ENCODE peak calls at places on chromosomes 5 and 9, in six cellular contexts. N is NCI-H2081; S is endothelial cell; K is stimulated activated CD8-positive, alpha-beta memory T cell treated with anti-CD3 and anti-CD28 coated beads, Interleukin-15, amount 100 ng/mL, for 48 hours; P is germinal center; I is fibroblast of the aortic adventitia. L is an unnamed sample.

GRCh38 chr5:168314735-168315411 is 23.4 kb downstream of the WWC1 start:
- DNase-seq in N (no peak), P (no peak), I (peak), K (no peak), S (no peak), L (peak)

GRCh38 chr9:34589656-34590375 is at the start of gene CNTFR:
- DNase-seq in I (no peak), S (peak), K (no peak), N (peak), P (peak), L (no peak)

GRCh38 chr5:39411051-39411450 is 13.7 kb downstream of the DAB2 start:
- DNase-seq in I (peak), K (no peak), N (no peak), P (no peak), S (no peak), L (peak)

GRCh38 chr5:150106669-150107068 is 20.3 kb upstream of the CSF1R start:
- DNase-seq in I (no peak), S (no peak), N (no peak), P (no peak), K (no peak), L (no peak)

GRCh38 chr5:157618366-157618765 is 33.9 kb downstream of the SOX30 start:
- DNase-seq in S (no peak), I (no peak), N (no peak), K (no peak), P (no peak), L (no peak)

GRCh38 chr5:142529626-142530278 is 156.1 kb downstream of the FGF1 start:
- DNase-seq in I (peak), S (no peak), N (no peak), K (no peak), P (no peak), L (peak)

GRCh38 chr9:105835721-105836120 is 141.4 kb downstream of the TMEM38B start:
- DNase-seq in P (no peak), K (no peak), S (peak), N (peak), I (no peak), L (no peak)

GRCh38 chr9:79257215-79257614 is 314.6 kb upstream of the TLE4 start:
- DNase-seq in K (no peak), S (peak), I (no peak), P (no peak), N (peak), L (no peak)

GRCh38 chr5:98470747-98471146 is 302.7 kb upstream of the RGMB start:
- DNase-seq in S (no peak), K (no peak), P (no peak), I (no peak), N (no peak), L (peak)

GRCh38 chr5:123754903-123755302 is 242.9 kb downstream of the CSNK1G3 start:
- DNase-seq in I (peak), K (no peak), S (no peak), P (no peak), N (no peak), L (peak)

GRCh38 chr5:88398316-88398715 is 129.7 kb upstream of the TMEM161B start:
- DNase-seq in I (no peak), S (no peak), N (no peak), P (no peak), K (no peak), L (no peak)

GRCh38 chr9:5278486-5278885 is 26.0 kb downstream of the RLN2 start:
- DNase-seq in N (no peak), I (no peak), P (peak), K (no peak), S (no peak), L (no peak)

GRCh38 chr9:1071730-1072129 is 21.6 kb downstream of the DMRT2 start:
- DNase-seq in N (no peak), I (no peak), S (no peak), K (no peak), P (no peak), L (no peak)

GRCh38 chr9:112914524-112914923 is 23.8 kb upstream of the SLC46A2 start:
- DNase-seq in K (no peak), S (no peak), N (no peak), P (no peak), I (peak), L (no peak)

GRCh38 chr5:68554566-68555279 is 339.2 kb downstream of the PIK3R1 start:
- DNase-seq in I (peak), N (no peak), S (no peak), P (no peak), K (no peak), L (peak)

GRCh38 chr9:70160672-70161413 is 97.9 kb upstream of the SMC5 start:
- DNase-seq in I (no peak), K (no peak), P (no peak), S (no peak), N (no peak), L (no peak)

GRCh38 chr5:142901476-142902187 is 131.5 kb downstream of the ARHGAP26 start:
- DNase-seq in I (no peak), P (no peak), N (no peak), K (no peak), S (no peak), L (no peak)

GRCh38 chr5:1901081-1901480 is 18.4 kb upstream of the IRX4 start:
- DNase-seq in K (no peak), P (no peak), N (no peak), I (peak), S (no peak), L (peak)

GRCh38 chr5:37774912-37775483 is 64.8 kb downstream of the GDNF start:
- DNase-seq in P (no peak), K (no peak), S (no peak), I (peak), N (no peak), L (peak)

GRCh38 chr5:106171708-106172107 is 1499.0 kb downstream of the EFNA5 start:
- DNase-seq in P (no peak), N (no peak), K (no peak), S (no peak), I (peak), L (no peak)

GRCh38 chr9:129014124-129014523 is 14.0 kb downstream of the SH3GLB2 start:
- DNase-seq in P (no peak), N (no peak), S (no peak), I (no peak), K (no peak), L (no peak)

GRCh38 chr9:89252910-89253309 is 58.1 kb upstream of the CKS2 start:
- DNase-seq in K (no peak), N (no peak), I (no peak), S (no peak), P (no peak), L (no peak)

GRCh38 chr9:86926130-86926529 is 21.2 kb downstream of the GAS1 start:
- DNase-seq in S (no peak), I (no peak), P (no peak), K (no peak), N (no peak), L (peak)

GRCh38 chr9:4842213-4842612 is 49.5 kb downstream of the RCL1 start:
- DNase-seq in P (no peak), S (no peak), I (no peak), N (no peak), K (no peak), L (no peak)

GRCh38 chr5:120942551-120942950 is 478.5 kb downstream of the PRR16 start:
- DNase-seq in S (no peak), P (no peak), K (no peak), N (no peak), I (peak), L (peak)

GRCh38 chr5:167570431-167570830 is 721.0 kb upstream of the WWC1 start:
- DNase-seq in P (no peak), I (no peak), N (no peak), K (no peak), S (no peak), L (no peak)

GRCh38 chr9:115400801-115401200 is 282.8 kb upstream of the TNC start:
- DNase-seq in P (no peak), I (peak), N (no peak), K (no peak), S (no peak), L (peak)

GRCh38 chr9:15935661-15936315 is 382.9 kb downstream of the CCDC171 start:
- DNase-seq in P (no peak), N (no peak), K (no peak), S (no peak), I (peak), L (peak)

GRCh38 chr9:70421272-70422180 is 7.1 kb upstream of the KLF9 start:
- DNase-seq in N (peak), K (no peak), P (peak), I (peak), S (no peak), L (peak)

GRCh38 chr9:68643901-68644809 is 60.9 kb upstream of the PIP5K1B start:
- DNase-seq in P (peak), S (no peak), K (no peak), N (no peak), I (no peak), L (no peak)

GRCh38 chr5:149654282-149654681 is 73.0 kb downstream of the ARHGEF37 start:
- DNase-seq in I (no peak), P (no peak), K (no peak), S (no peak), N (no peak), L (no peak)

GRCh38 chr5:35651002-35651756 is 33.5 kb downstream of the SPEF2 start:
- DNase-seq in S (peak), I (peak), P (no peak), K (no peak), N (peak), L (peak)

GRCh38 chr5:158976035-158976434 is 123.7 kb downstream of the EBF1 start:
- DNase-seq in K (no peak), S (no peak), I (peak), P (no peak), N (no peak), L (peak)

GRCh38 chr9:116027096-116027495 is 126.5 kb upstream of the PAPPA start:
- DNase-seq in K (no peak), I (no peak), P (no peak), S (no peak), N (no peak), L (peak)

GRCh38 chr5:61311836-61312808 is 19.9 kb upstream of the ZSWIM6 start:
- DNase-seq in I (peak), P (no peak), S (no peak), K (no peak), N (no peak), L (peak)

GRCh38 chr5:172411423-172412111 is 42.8 kb downstream of the SH3PXD2B start:
- DNase-seq in N (no peak), K (peak), P (no peak), I (peak), S (no peak), L (no peak)

GRCh38 chr5:80654054-80654390 is 430 bp upstream of the MSH3 start:
- DNase-seq in I (no peak), S (peak), P (peak), K (peak), N (no peak), L (peak)

GRCh38 chr5:31730139-31730538 is 91.2 kb downstream of the PDZD2 start:
- DNase-seq in N (no peak), S (no peak), P (no peak), I (no peak), K (no peak), L (no peak)

L was measured in EL.